ENCODE peak calls at places on chromosomes 1 and 21, in four cellular contexts. One of them, this sample, is unnamed.

GRCh38 chr1:19926296-19927129 is 3.1 kb upstream of the PLA2G2E start:
- DNase-seq in GM04504: no peak
- DNase-seq in NCI-H2029 treated with DMSO at 0.1 percent for 48 hours: no peak
- DNase-seq in fibroblast of mammary gland: no peak
- DNase-seq in this sample: no peak

GRCh38 chr1:8702121-8702520 is 115.3 kb downstream of the RERE start:
- DNase-seq in fibroblast of mammary gland: peak
- DNase-seq in NCI-H2029 treated with DMSO at 0.1 percent for 48 hours: peak
- DNase-seq in GM04504: no peak
- DNase-seq in this sample: peak

GRCh38 chr1:211476200-211476849 is 15.6 kb downstream of the RD3 start:
- DNase-seq in NCI-H2029 treated with DMSO at 0.1 percent for 48 hours: peak
- DNase-seq in fibroblast of mammary gland: peak
- DNase-seq in GM04504: peak
- DNase-seq in this sample: peak

GRCh38 chr21:38567577-38568360 is 69.5 kb upstream of the ERG start:
- DNase-seq in NCI-H2029 treated with DMSO at 0.1 percent for 48 hours: no peak
- DNase-seq in GM04504: peak
- DNase-seq in fibroblast of mammary gland: peak
- DNase-seq in this sample: peak

GRCh38 chr1:183180213-183180612 is 5.9 kb upstream of the LAMC2 start:
- DNase-seq in NCI-H2029 treated with DMSO at 0.1 percent for 48 hours: peak
- DNase-seq in GM04504: peak
- DNase-seq in fibroblast of mammary gland: peak
- DNase-seq in this sample: peak

GRCh38 chr1:13725714-13726175 is 25.8 kb downstream of the PRDM2 start:
- DNase-seq in GM04504: no peak
- DNase-seq in fibroblast of mammary gland: peak
- DNase-seq in NCI-H2029 treated with DMSO at 0.1 percent for 48 hours: no peak
- DNase-seq in this sample: peak

GRCh38 chr1:202235856-202236837 is 42.5 kb downstream of the LGR6 start:
- DNase-seq in fibroblast of mammary gland: peak
- DNase-seq in GM04504: peak
- DNase-seq in NCI-H2029 treated with DMSO at 0.1 percent for 48 hours: peak
- DNase-seq in this sample: peak

GRCh38 chr1:7224081-7224534 is 438.9 kb downstream of the CAMTA1 start:
- DNase-seq in NCI-H2029 treated with DMSO at 0.1 percent for 48 hours: no peak
- DNase-seq in GM04504: no peak
- DNase-seq in fibroblast of mammary gland: no peak
- DNase-seq in this sample: no peak

GRCh38 chr21:42473495-42474042 is 22.5 kb downstream of the RSPH1 start:
- DNase-seq in GM04504: no peak
- DNase-seq in fibroblast of mammary gland: no peak
- DNase-seq in NCI-H2029 treated with DMSO at 0.1 percent for 48 hours: no peak
- DNase-seq in this sample: no peak

GRCh38 chr1:2875677-2876531 is 74.4 kb upstream of the TTC34 start:
- DNase-seq in GM04504: no peak
- DNase-seq in fibroblast of mammary gland: no peak
- DNase-seq in NCI-H2029 treated with DMSO at 0.1 percent for 48 hours: no peak
- DNase-seq in this sample: no peak

GRCh38 chr21:17492415-17493168 is 20.3 kb upstream of the CXADR start:
- DNase-seq in NCI-H2029 treated with DMSO at 0.1 percent for 48 hours: no peak
- DNase-seq in fibroblast of mammary gland: peak
- DNase-seq in GM04504: no peak
- DNase-seq in this sample: no peak

GRCh38 chr1:31624354-31625179 is 7.1 kb downstream of the HCRTR1 start:
- DNase-seq in GM04504: no peak
- DNase-seq in NCI-H2029 treated with DMSO at 0.1 percent for 48 hours: no peak
- DNase-seq in fibroblast of mammary gland: no peak
- DNase-seq in this sample: no peak

GRCh38 chr1:11924334-11925195 is 1.7 kb downstream of the KIAA2013 start:
- DNase-seq in GM04504: no peak
- DNase-seq in NCI-H2029 treated with DMSO at 0.1 percent for 48 hours: no peak
- DNase-seq in fibroblast of mammary gland: no peak
- DNase-seq in this sample: peak

GRCh38 chr21:44092201-44092600 is 15.0 kb upstream of the PWP2 start:
- DNase-seq in NCI-H2029 treated with DMSO at 0.1 percent for 48 hours: no peak
- DNase-seq in fibroblast of mammary gland: no peak
- DNase-seq in GM04504: no peak
- DNase-seq in this sample: no peak

GRCh38 chr1:30752651-30752908 is 5.0 kb downstream of the LAPTM5 start:
- DNase-seq in NCI-H2029 treated with DMSO at 0.1 percent for 48 hours: no peak
- DNase-seq in GM04504: no peak
- DNase-seq in fibroblast of mammary gland: no peak
- DNase-seq in this sample: no peak

GRCh38 chr1:223313415-223313754 is 50.6 kb downstream of the SUSD4 start:
- DNase-seq in NCI-H2029 treated with DMSO at 0.1 percent for 48 hours: no peak
- DNase-seq in GM04504: no peak
- DNase-seq in fibroblast of mammary gland: no peak
- DNase-seq in this sample: no peak

GRCh38 chr1:74470936-74471335 is 41.5 kb downstream of the LRRC53 start:
- DNase-seq in GM04504: no peak
- DNase-seq in fibroblast of mammary gland: peak
- DNase-seq in NCI-H2029 treated with DMSO at 0.1 percent for 48 hours: no peak
- DNase-seq in this sample: no peak

GRCh38 chr1:28078680-28079626 is 9.5 kb downstream of the EYA3 start:
- DNase-seq in fibroblast of mammary gland: peak
- DNase-seq in NCI-H2029 treated with DMSO at 0.1 percent for 48 hours: no peak
- DNase-seq in GM04504: no peak
- DNase-seq in this sample: peak

GRCh38 chr1:46303872-46304326 is 401 bp downstream of the UQCRH start:
- DNase-seq in GM04504: no peak
- DNase-seq in NCI-H2029 treated with DMSO at 0.1 percent for 48 hours: no peak
- DNase-seq in fibroblast of mammary gland: no peak
- DNase-seq in this sample: peak

GRCh38 chr1:180117764-180118116 is 36.9 kb upstream of the QSOX1 start:
- DNase-seq in GM04504: peak
- DNase-seq in fibroblast of mammary gland: peak
- DNase-seq in NCI-H2029 treated with DMSO at 0.1 percent for 48 hours: no peak
- DNase-seq in this sample: peak

GRCh38 chr1:201191723-201192477 is 1.3 kb downstream of the IGFN1 start:
- DNase-seq in GM04504: peak
- DNase-seq in fibroblast of mammary gland: peak
- DNase-seq in NCI-H2029 treated with DMSO at 0.1 percent for 48 hours: no peak
- DNase-seq in this sample: peak

GRCh38 chr1:33762962-33763361 is 100.9 kb upstream of the HMGB4 start:
- DNase-seq in NCI-H2029 treated with DMSO at 0.1 percent for 48 hours: no peak
- DNase-seq in GM04504: no peak
- DNase-seq in fibroblast of mammary gland: peak
- DNase-seq in this sample: peak

GRCh38 chr1:150764617-150765090 is 924 bp downstream of the CTSS start:
- DNase-seq in GM04504: peak
- DNase-seq in fibroblast of mammary gland: peak
- DNase-seq in NCI-H2029 treated with DMSO at 0.1 percent for 48 hours: no peak
- DNase-seq in this sample: peak

GRCh38 chr1:90613371-90613770 is 103.7 kb downstream of the BARHL2 start:
- DNase-seq in fibroblast of mammary gland: no peak
- DNase-seq in NCI-H2029 treated with DMSO at 0.1 percent for 48 hours: no peak
- DNase-seq in GM04504: no peak
- DNase-seq in this sample: no peak

GRCh38 chr1:151047925-151048644 is 534 bp downstream of the C1orf56 start:
- DNase-seq in fibroblast of mammary gland: peak
- DNase-seq in GM04504: peak
- DNase-seq in NCI-H2029 treated with DMSO at 0.1 percent for 48 hours: no peak
- DNase-seq in this sample: peak

GRCh38 chr1:169109561-169110134 is 3.2 kb downstream of the ATP1B1 start:
- DNase-seq in fibroblast of mammary gland: peak
- DNase-seq in NCI-H2029 treated with DMSO at 0.1 percent for 48 hours: peak
- DNase-seq in GM04504: no peak
- DNase-seq in this sample: peak

GRCh38 chr21:37237764-37238163 is 29.4 kb downstream of the VPS26C start:
- DNase-seq in NCI-H2029 treated with DMSO at 0.1 percent for 48 hours: no peak
- DNase-seq in fibroblast of mammary gland: no peak
- DNase-seq in GM04504: no peak
- DNase-seq in this sample: no peak

This sample was measured in EH.